ENCODE peak calls at places on chromosomes 6 and 20, in eight cellular contexts. L is SK-N-SH, J is neural progenitor cell, O is HCT116, T is GM23248, P is GM23338, I is MM.1S, Q is hepatocyte. Y is an unnamed sample.

GRCh38 chr6:37365791-37366190 is 12.0 kb downstream of the RNF8 start:
- DNase-seq in L (peak; percentile 37), J (no peak), O (no peak), T (peak; percentile 34), P (peak; percentile 10), I (no peak), Q (no peak), Y (no peak)

GRCh38 chr20:50278684-50279531 is 88.3 kb downstream of the CEBPB start:
- DNase-seq in L (no peak), J (no peak), O (peak; percentile 40), T (peak; percentile 48), P (peak; percentile 33), I (no peak), Q (peak; percentile 61), Y (no peak)

GRCh38 chr6:105994522-105995402 is 91.4 kb upstream of the PRDM1 start:
- DNase-seq in L (peak; percentile 48), J (peak; percentile 83), O (peak; percentile 31), T (peak; percentile 90), P (peak; percentile 82), I (peak; percentile 46), Q (peak; percentile 51), Y (peak; percentile 34)

GRCh38 chr6:6730831-6731230 is 142.3 kb downstream of the LY86 start:
- DNase-seq in L (no peak), J (no peak), O (no peak), T (peak; percentile 96), P (no peak), I (no peak), Q (no peak), Y (no peak)

GRCh38 chr20:37384683-37385174 is 38.8 kb downstream of the SRC start:
- DNase-seq in L (peak; percentile 93), J (peak; percentile 82), O (no peak), T (peak; percentile 83), P (peak; percentile 76), I (peak; percentile 63), Q (peak; percentile 71), Y (peak; percentile 74)

GRCh38 chr20:53032021-53033001 is 60.2 kb downstream of the TSHZ2 start:
- DNase-seq in L (no peak), J (no peak), O (no peak), T (peak; percentile 97), P (no peak), I (no peak), Q (peak; percentile 52), Y (no peak)

GRCh38 chr20:12906401-12906800 is 102.4 kb upstream of the SPTLC3 start:
- DNase-seq in L (no peak), J (no peak), O (no peak), T (no peak), P (no peak), I (no peak), Q (no peak), Y (no peak)

GRCh38 chr6:111210074-111210729 is 122.9 kb downstream of the SLC16A10 start:
- DNase-seq in L (peak; percentile 61), J (peak; percentile 68), O (peak; percentile 45), T (peak; percentile 72), P (peak; percentile 86), I (peak; percentile 57), Q (peak; percentile 75), Y (peak; percentile 62)

GRCh38 chr6:81998432-81998831 is 246.0 kb upstream of the TENT5A start:
- DNase-seq in L (no peak), J (no peak), O (no peak), T (peak; percentile 80), P (no peak), I (no peak), Q (no peak), Y (no peak)

GRCh38 chr6:160949531-160949930 is 42.0 kb upstream of the MAP3K4 start:
- DNase-seq in L (no peak), J (no peak), O (no peak), T (no peak), P (no peak), I (no peak), Q (no peak), Y (no peak)

GRCh38 chr6:149867876-149868640 is 3.9 kb upstream of the LRP11 start:
- DNase-seq in L (no peak), J (peak; percentile 18), O (no peak), T (peak; percentile 73), P (peak; percentile 91), I (no peak), Q (no peak), Y (no peak)

GRCh38 chr6:118771253-118771652 is 119.9 kb upstream of the CEP85L start:
- DNase-seq in L (no peak), J (no peak), O (no peak), T (no peak), P (no peak), I (no peak), Q (no peak), Y (no peak)

GRCh38 chr6:134921276-134921979 is 28.5 kb downstream of the ALDH8A1 start:
- DNase-seq in L (no peak), J (no peak), O (no peak), T (no peak), P (no peak), I (no peak), Q (no peak), Y (no peak)
- TF ChIP-seq EZH2phosphoT487 in L (no peak), J (no peak), O (no peak), T (no peak), P (no peak), I (no peak), Q (no peak), Y (no peak)

GRCh38 chr20:62258499-62259293 is 20.4 kb downstream of the OSBPL2 start:
- DNase-seq in L (no peak), J (no peak), O (no peak), T (peak; percentile 95), P (no peak), I (no peak), Q (no peak), Y (no peak)
- H3K36me3 ChIP-seq in L (peaks cover 7% of the 10 kb centered on the region), J (no peaks in the 10 kb centered on the region), O (peaks cover 2% of the 10 kb centered on the region), T (no peaks in the 10 kb centered on the region), P (no peaks in the 10 kb centered on the region), I (no peaks in the 10 kb centered on the region), Q (no peaks in the 10 kb centered on the region), Y (peaks cover 14% of the 10 kb centered on the region)

GRCh38 chr6:56671160-56671559 is 28.5 kb upstream of the DST start:
- DNase-seq in L (no peak), J (no peak), O (no peak), T (no peak), P (no peak), I (no peak), Q (no peak), Y (no peak)

GRCh38 chr6:56668158-56668557 is 25.5 kb upstream of the DST start:
- DNase-seq in L (no peak), J (no peak), O (no peak), T (no peak), P (no peak), I (no peak), Q (no peak), Y (no peak)

GRCh38 chr6:56669585-56669984 is 26.9 kb upstream of the DST start:
- DNase-seq in L (no peak), J (no peak), O (no peak), T (no peak), P (no peak), I (no peak), Q (no peak), Y (no peak)

GRCh38 chr6:56669041-56669440 is 26.4 kb upstream of the DST start:
- DNase-seq in L (no peak), J (no peak), O (no peak), T (no peak), P (no peak), I (no peak), Q (no peak), Y (no peak)

DNA sequence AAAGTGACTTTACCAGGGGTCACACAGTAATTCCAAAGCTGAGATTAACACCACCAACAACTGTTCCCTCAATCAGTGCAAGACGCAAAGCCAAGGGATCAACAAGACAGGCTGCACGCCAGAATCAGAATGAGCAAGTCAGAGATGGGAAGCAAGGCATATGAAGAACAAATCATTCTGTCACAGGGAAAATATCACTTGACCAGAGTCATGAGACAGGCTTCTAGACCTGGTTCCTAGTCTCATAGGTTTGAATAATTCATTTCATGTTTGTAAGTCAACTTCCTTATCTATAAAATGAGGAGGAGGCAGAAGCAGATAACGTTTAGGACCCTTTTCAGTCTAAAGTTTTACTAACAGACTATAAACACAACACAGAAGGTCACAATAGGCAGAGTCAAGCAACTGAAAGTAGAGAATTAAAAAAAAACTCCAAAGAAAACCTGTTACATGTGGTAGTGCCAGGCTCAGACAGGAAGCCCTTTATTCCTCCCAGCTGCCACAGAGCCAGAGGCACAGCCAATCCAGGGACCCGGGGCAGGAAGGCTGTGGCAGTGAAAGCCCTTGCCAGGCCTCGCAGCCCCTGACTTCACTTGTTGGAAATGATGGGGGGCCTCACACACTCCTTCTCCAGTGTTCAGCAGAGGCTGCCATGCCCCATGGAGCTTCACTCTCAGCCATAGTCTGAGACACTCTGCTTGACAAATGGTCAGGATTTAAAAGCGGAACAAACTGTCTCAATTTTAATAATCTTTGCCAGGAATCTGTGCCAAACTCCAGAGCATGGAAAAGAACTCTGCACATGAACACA is 29.2 kb upstream of the DST start:
- DNase-seq in L (peak; percentile 46), J (no peak), O (no peak), T (no peak), P (no peak), I (no peak), Q (peak; percentile 48), Y (no peak)
- H3K4me3 ChIP-seq in L (no peak overlapping the region), J (no peak overlapping the region), O (no peak overlapping the region), T (no peak overlapping the region), P (no peak overlapping the region), I (no peak overlapping the region), Q (no peak overlapping the region), Y (no peak overlapping the region)

GRCh38 chr20:2820084-2820895 is 4.1 kb downstream of the TMEM239 start:
- DNase-seq in L (no peak), J (peak; percentile 43), O (no peak), T (no peak), P (peak; percentile 70), I (no peak), Q (peak; percentile 32), Y (no peak)

GRCh38 chr20:2817341-2817726 is 1.2 kb downstream of the TMEM239 start:
- DNase-seq in L (no peak), J (no peak), O (no peak), T (no peak), P (no peak), I (no peak), Q (no peak), Y (no peak)

GRCh38 chr20:2816030-2816582 is at the start of gene TMEM239:
- DNase-seq in L (peak; percentile 20), J (no peak), O (no peak), T (no peak), P (no peak), I (no peak), Q (no peak), Y (no peak)

GRCh38 chr20:2816583-2817340 is 598 bp downstream of the TMEM239 start:
- DNase-seq in L (peak; percentile 14), J (peak; percentile 33), O (no peak), T (no peak), P (peak; percentile 53), I (no peak), Q (no peak), Y (no peak)

DNA sequence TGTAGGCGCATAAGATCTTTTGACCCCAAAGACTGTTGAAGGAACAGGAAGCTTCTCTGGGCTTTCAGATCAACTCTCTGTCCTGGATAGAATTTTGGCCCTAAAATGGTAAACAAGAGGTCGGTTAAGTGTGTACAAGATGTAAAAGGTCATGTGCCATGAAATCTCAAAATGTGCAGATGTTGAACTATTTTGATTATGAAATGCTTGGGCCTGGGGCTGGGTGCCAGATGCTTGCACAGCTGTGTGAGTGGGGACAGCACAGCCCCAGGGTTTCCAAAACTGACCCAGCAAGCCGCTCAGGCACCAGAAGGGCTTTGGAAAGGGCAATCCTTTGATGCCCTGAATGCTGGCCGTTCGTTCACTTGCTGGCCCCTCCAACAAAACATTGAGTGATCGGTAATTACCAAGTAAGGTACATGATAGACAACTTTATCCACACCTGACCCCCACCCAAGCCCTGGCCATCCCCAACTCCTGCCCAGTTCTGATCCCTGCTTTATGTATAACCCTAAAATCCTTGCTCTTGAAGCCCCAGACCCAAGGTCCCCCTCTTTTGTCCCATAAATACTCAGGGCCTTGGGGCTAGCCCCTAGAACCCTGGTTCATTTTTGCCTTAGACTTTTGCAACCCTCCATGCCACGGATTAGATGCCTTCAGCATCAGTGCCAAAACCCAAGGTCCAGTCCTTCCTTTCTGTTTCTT is 1.9 kb downstream of the TMEM239 start:
- DNase-seq in L (peak; percentile 9), J (no peak), O (no peak), T (no peak), P (no peak), I (no peak), Q (no peak), Y (no peak)
- TF ChIP-seq EZH2phosphoT487 in L (no peak), J (no peak), O (no peak), T (no peak), P (no peak), I (no peak), Q (no peak), Y (no peak)

Y was measured in OCI-LY7.